ENCODE peak calls at places on chromosomes 3 and 15, in eight cellular contexts. Q, T, F, C, A, K, S and X are unnamed samples.

GRCh38 chr3:46850468-46850780 is 12.8 kb downstream of the MYL3 start:
- DNase-seq in Q (no peak), T (no peak), F (no peak), C (no peak), A (no peak), K (no peak), S (no peak), X (no peak)

GRCh38 chr3:56355570-56356185 is 112.6 kb downstream of the ERC2 start:
- DNase-seq in Q (no peak), T (peak; percentile 26), F (no peak), C (no peak), A (no peak), K (no peak), S (no peak), X (no peak)

GRCh38 chr3:197718904-197719303 is 17.8 kb downstream of the RUBCN start:
- DNase-seq in Q (no peak), T (peak; percentile 75), F (peak; percentile 62), C (no peak), A (no peak), K (peak; percentile 43), S (peak; percentile 100), X (peak; percentile 83)

GRCh38 chr3:9067352-9067975 is 104.2 kb upstream of the RAD18 start:
- DNase-seq in Q (peak; percentile 71), T (peak; percentile 79), F (no peak), C (peak; percentile 12), A (no peak), K (peak; percentile 27), S (no peak), X (peak; percentile 71)

GRCh38 chr3:28860307-28860706 is 420.6 kb upstream of the RBMS3 start:
- DNase-seq in Q (peak; percentile 36), T (peak; percentile 75), F (no peak), C (no peak), A (no peak), K (no peak), S (no peak), X (no peak)

GRCh38 chr3:192570757-192571156 is 156.6 kb downstream of the FGF12 start:
- DNase-seq in Q (no peak), T (peak; percentile 18), F (no peak), C (no peak), A (no peak), K (no peak), S (no peak), X (no peak)

GRCh38 chr15:25830844-25831443 is 32.2 kb downstream of the ATP10A start:
- DNase-seq in Q (peak; percentile 39), T (peak; percentile 85), F (peak; percentile 95), C (peak; percentile 37), A (no peak), K (peak; percentile 91), S (no peak), X (peak; percentile 43)

GRCh38 chr3:23704316-23704715 is 101.4 kb upstream of the UBE2E1 start:
- DNase-seq in Q (no peak), T (peak; percentile 76), F (no peak), C (no peak), A (no peak), K (no peak), S (no peak), X (peak; percentile 30)

GRCh38 chr3:66158933-66159332 is 61.9 kb upstream of the SLC25A26 start:
- DNase-seq in Q (no peak), T (no peak), F (no peak), C (no peak), A (no peak), K (no peak), S (no peak), X (no peak)

GRCh38 chr3:13110678-13111116 is 37.5 kb upstream of the IQSEC1 start:
- DNase-seq in Q (no peak), T (no peak), F (no peak), C (no peak), A (no peak), K (no peak), S (peak; percentile 90), X (peak; percentile 33)

GRCh38 chr3:39528844-39529243 is 61.4 kb downstream of the MOBP start:
- DNase-seq in Q (no peak), T (no peak), F (no peak), C (no peak), A (no peak), K (no peak), S (no peak), X (no peak)

GRCh38 chr15:68991723-68992122 is 22.8 kb upstream of the NOX5 start:
- DNase-seq in Q (no peak), T (peak; percentile 41), F (no peak), C (no peak), A (no peak), K (no peak), S (no peak), X (peak; percentile 94)

GRCh38 chr3:178492496-178492895 is 43.7 kb upstream of the KCNMB2 start:
- DNase-seq in Q (no peak), T (no peak), F (no peak), C (no peak), A (no peak), K (no peak), S (no peak), X (no peak)

GRCh38 chr3:187360523-187361060 is 7.6 kb upstream of the RTP4 start:
- DNase-seq in Q (no peak), T (no peak), F (no peak), C (no peak), A (no peak), K (no peak), S (no peak), X (no peak)

GRCh38 chr15:67879440-67880129 is 39.7 kb upstream of the RNU6-1 start:
- DNase-seq in Q (no peak), T (no peak), F (no peak), C (no peak), A (no peak), K (no peak), S (no peak), X (no peak)

GRCh38 chr3:15581471-15582394 is 19.6 kb downstream of the HACL1 start:
- DNase-seq in Q (no peak), T (no peak), F (peak; percentile 23), C (no peak), A (no peak), K (no peak), S (no peak), X (peak; percentile 65)

GRCh38 chr15:40693904-40694705 is 869 bp upstream of the RAD51 start:
- DNase-seq in Q (no peak), T (peak; percentile 3), F (no peak), C (no peak), A (no peak), K (no peak), S (no peak), X (peak; percentile 5)
- H3K4me3 ChIP-seq in Q (peak overlapping the region; percentile 96), T (peak overlapping the region; percentile 97), F (peak overlapping the region; percentile 89), C (peak overlapping the region; percentile 62), A (peak overlapping the region; percentile 93), K (peak overlapping the region; percentile 99), S (peak overlapping the region; percentile 88), X (peak overlapping the region; percentile 97)

DNA sequence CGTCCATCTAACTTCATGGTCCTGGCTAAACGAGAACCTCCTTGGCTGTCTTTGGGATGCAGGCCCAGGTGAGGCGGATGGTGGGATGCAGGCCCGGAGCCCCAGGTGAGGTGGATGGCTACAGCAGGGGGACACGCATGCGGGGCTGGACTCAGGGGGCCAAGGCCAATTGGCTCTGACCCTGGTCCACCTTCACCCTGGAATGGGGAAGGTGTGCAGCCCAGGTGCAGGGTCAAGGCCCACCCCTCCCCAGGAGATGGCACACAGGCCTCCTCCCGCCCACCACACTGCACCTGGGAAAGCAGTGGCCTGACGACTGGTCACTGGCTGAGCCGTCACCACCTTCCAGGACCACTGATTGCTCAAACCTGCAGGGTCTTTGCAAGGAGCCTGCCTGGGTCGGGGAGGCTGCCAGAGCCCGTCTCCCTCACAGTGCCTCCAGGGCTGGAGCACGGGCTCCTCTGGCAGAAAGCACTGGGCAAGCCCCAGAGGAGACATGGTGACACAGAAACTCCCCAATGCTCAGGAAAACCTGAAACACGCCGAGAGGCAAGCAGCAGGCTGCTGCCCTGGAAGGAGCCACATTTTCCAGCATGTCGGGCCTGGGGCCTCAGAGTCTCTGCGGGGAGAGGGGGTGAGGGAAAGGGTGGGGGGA is 159.6 kb downstream of the LRRK1 start:
- DNase-seq in Q (no peak), T (no peak), F (no peak), C (no peak), A (no peak), K (no peak), S (no peak), X (no peak)
- H3K4me3 ChIP-seq in Q (no peak overlapping the region), T (no peak overlapping the region), F (no peak overlapping the region), C (no peak overlapping the region), A (no peak overlapping the region), K (no peak overlapping the region), S (no peak overlapping the region), X (no peak overlapping the region)

GRCh38 chr3:18419232-18419631 is 5.9 kb downstream of the SATB1 start:
- DNase-seq in Q (no peak), T (no peak), F (no peak), C (no peak), A (no peak), K (no peak), S (no peak), X (no peak)
- H3K4me3 ChIP-seq in Q (no peak overlapping the region), T (no peak overlapping the region), F (no peak overlapping the region), C (no peak overlapping the region), A (peak overlapping the region; percentile 70), K (no peak overlapping the region), S (no peak overlapping the region), X (no peak overlapping the region)

DNA sequence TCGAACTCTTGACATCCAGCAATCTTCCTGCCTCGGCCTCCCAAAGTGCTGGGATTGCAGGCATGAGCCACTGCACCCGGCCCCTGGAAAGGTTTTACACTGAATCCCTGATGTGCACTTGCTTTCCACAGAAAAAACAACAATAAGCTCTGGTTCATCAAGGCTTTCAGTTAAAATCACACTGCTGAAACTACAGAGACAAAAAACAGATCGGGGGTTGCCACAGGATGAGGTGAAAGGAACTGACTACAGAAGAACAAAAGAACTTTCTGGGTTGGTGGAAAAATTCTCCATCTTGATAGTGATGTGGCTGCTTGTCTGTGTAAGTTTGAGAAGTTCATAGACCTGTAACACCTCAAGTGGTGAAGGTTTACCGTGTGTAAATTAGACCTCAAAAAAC is 2.9 kb downstream of the RAB43 start:
- DNase-seq in Q (no peak), T (no peak), F (no peak), C (no peak), A (no peak), K (no peak), S (no peak), X (no peak)
- H3K4me3 ChIP-seq in Q (no peak overlapping the region), T (no peak overlapping the region), F (no peak overlapping the region), C (peak overlapping the region; percentile 70), A (no peak overlapping the region), K (no peak overlapping the region), S (peak overlapping the region; percentile 70), X (no peak overlapping the region)

DNA sequence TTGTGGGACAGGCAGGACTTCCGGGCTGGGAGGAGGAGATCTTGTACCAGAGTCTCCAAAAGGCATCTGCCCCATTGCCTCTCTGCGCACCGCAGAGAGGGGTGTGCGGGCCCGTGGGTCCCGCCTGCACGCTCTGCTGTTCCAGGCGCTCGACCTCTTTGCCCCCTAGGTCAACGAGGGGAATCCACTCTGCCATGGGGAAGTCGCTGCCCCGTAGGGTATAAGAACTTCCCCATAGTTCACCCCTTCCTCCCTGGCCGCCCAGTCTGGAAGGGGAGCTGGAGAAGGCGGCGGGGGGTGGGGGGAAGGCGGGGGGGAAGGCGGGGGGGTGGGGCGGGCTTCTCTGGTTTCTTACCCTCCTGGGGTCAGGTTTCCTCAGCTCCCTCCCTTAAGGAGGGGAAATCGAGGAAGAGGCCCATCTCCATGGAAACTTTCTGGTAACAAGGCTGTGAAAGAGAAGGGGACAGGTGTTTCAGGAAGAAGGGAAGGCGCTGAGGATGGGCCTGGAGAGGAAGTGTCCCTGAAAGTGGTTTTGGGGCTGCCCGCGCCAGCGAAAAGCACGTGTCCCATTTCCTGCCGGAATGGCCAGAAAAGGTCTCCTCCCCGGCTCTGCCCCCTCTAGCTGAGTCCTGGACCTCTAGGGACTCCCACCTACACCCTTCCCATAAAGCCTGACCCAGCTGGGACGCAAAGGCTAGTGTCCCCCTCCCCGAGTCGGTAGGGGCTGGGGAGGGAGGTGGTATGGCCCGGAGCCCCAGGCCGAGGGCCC is 27.5 kb downstream of the NR1I2 start:
- DNase-seq in Q (no peak), T (no peak), F (no peak), C (no peak), A (no peak), K (no peak), S (no peak), X (no peak)
- H3K4me3 ChIP-seq in Q (peak overlapping the region; percentile 45), T (peak overlapping the region; percentile 47), F (peak overlapping the region; percentile 43), C (peak overlapping the region; percentile 33), A (no peak overlapping the region), K (peak overlapping the region; percentile 44), S (no peak overlapping the region), X (peak overlapping the region; percentile 46)